ENCODE peak calls at places on chromosomes 13 and 19, in five cellular contexts. X, G, N, I and L are unnamed samples.

GRCh38 chr19:10417598-10418280 is 2.6 kb upstream of the PDE4A start:
- DNase-seq in G (peak), I (no peak), N (no peak), X (no peak), L (no peak)

GRCh38 chr19:33250500-33250899 is 24.9 kb upstream of the SLC7A10 start:
- DNase-seq in I (no peak), N (no peak), G (no peak), X (no peak), L (no peak)

GRCh38 chr13:99610702-99611289 is 109.5 kb downstream of the TM9SF2 start:
- DNase-seq in G (no peak), N (no peak), I (no peak), X (no peak), L (no peak)

GRCh38 chr13:35388979-35389378 is 87.5 kb downstream of the MAB21L1 start:
- DNase-seq in N (no peak), X (no peak), G (no peak), I (no peak), L (no peak)

GRCh38 chr13:42363941-42364612 is 92.1 kb downstream of the AKAP11 start:
- DNase-seq in I (no peak), G (no peak), X (peak), N (no peak), L (no peak)

GRCh38 chr13:45511310-45512147 is 46.8 kb downstream of the COG3 start:
- DNase-seq in X (peak), G (peak), I (no peak), N (peak), L (no peak)

GRCh38 chr13:98802999-98803666 is 50.7 kb upstream of the SLC15A1 start:
- DNase-seq in X (no peak), N (no peak), G (no peak), I (no peak), L (no peak)

GRCh38 chr13:23984541-23984940 is 87.2 kb upstream of the C1QTNF9B start:
- DNase-seq in N (no peak), I (no peak), X (no peak), G (no peak), L (peak)

GRCh38 chr19:5369962-5370367 is 29.4 kb upstream of the PTPRS start:
- DNase-seq in X (peak), I (no peak), N (peak), G (peak), L (peak)

GRCh38 chr13:24738366-24738847 is 25.6 kb upstream of the RNF17 start:
- DNase-seq in I (no peak), N (no peak), X (no peak), G (no peak), L (no peak)

GRCh38 chr13:59493436-59493965 is 670.2 kb downstream of the DIAPH3 start:
- DNase-seq in G (no peak), N (no peak), X (no peak), I (no peak), L (no peak)

GRCh38 chr19:19217110-19217509 is 5.4 kb downstream of the NCAN start:
- DNase-seq in N (no peak), G (no peak), I (no peak), X (peak), L (no peak)

GRCh38 chr13:94656766-94657165 is 55.1 kb downstream of the GPR180 start:
- DNase-seq in I (no peak), X (peak), N (no peak), G (no peak), L (no peak)